ENCODE peak calls at places on chromosomes 2 and 18, in nine cellular contexts. E is CD8-positive, alpha-beta T cell; L is thyroid gland; B is heart left ventricle; K is BE2C; O is IMR-90; Z is GM23338; H is endothelial cell of umbilical vein; F is heart right ventricle. T is an unnamed sample.

GRCh38 chr2:218476676-218477075 is 57.8 kb downstream of the VIL1 start:
- DNase-seq in E (no peak), L (no peak), B (no peak), K (no peak), O (peak; percentile 46), Z (no peak), H (no peak), F (no peak), T (no peak)

GRCh38 chr2:136765256-136765735 is at the start of gene THSD7B:
- DNase-seq in E (no peak), L (no peak), B (no peak), K (no peak), O (no peak), Z (peak; percentile 53), H (no peak), F (peak; percentile 9), T (no peak)

GRCh38 chr2:167331636-167332232 is 443.5 kb downstream of the XIRP2 start:
- DNase-seq in E (no peak), L (no peak), B (peak; percentile 24), K (peak; percentile 19), O (no peak), Z (peak; percentile 89), H (no peak), F (no peak), T (no peak)

GRCh38 chr2:215619989-215620388 is 184.1 kb upstream of the FN1 start:
- DNase-seq in E (no peak), L (no peak), B (no peak), K (no peak), O (no peak), Z (no peak), H (no peak), F (peak; percentile 35), T (no peak)

GRCh38 chr2:160652236-160652635 is 158.6 kb upstream of the RBMS1 start:
- DNase-seq in E (peak; percentile 12), L (no peak), B (peak; percentile 42), K (no peak), O (no peak), Z (no peak), H (peak; percentile 60), F (no peak), T (peak; percentile 58)

GRCh38 chr2:20411361-20411894 is 35.4 kb upstream of the RHOB start:
- DNase-seq in E (peak; percentile 37), L (peak; percentile 87), B (peak; percentile 92), K (peak; percentile 83), O (peak; percentile 77), Z (peak; percentile 87), H (peak; percentile 83), F (peak; percentile 89), T (peak; percentile 53)

GRCh38 chr2:235709124-235709813 is 215.4 kb downstream of the AGAP1 start:
- DNase-seq in E (no peak), L (no peak), B (peak; percentile 14), K (no peak), O (peak; percentile 29), Z (no peak), H (no peak), F (no peak), T (peak; percentile 47)

GRCh38 chr18:45112682-45113081 is 432.0 kb downstream of the SETBP1 start:
- DNase-seq in E (no peak), L (no peak), B (no peak), K (no peak), O (no peak), Z (no peak), H (no peak), F (no peak), T (no peak)

GRCh38 chr2:233082934-233083755 is 23.0 kb downstream of the INPP5D start:
- DNase-seq in E (no peak), L (no peak), B (no peak), K (no peak), O (no peak), Z (no peak), H (peak; percentile 33), F (no peak), T (no peak)

GRCh38 chr18:10476430-10476829 is 22.0 kb downstream of the APCDD1 start:
- DNase-seq in E (no peak), L (no peak), B (no peak), K (no peak), O (peak; percentile 37), Z (no peak), H (no peak), F (no peak), T (peak; percentile 80)

GRCh38 chr2:197990356-197990755 is 186.0 kb downstream of the PLCL1 start:
- DNase-seq in E (no peak), L (no peak), B (no peak), K (no peak), O (no peak), Z (no peak), H (no peak), F (no peak), T (no peak)

GRCh38 chr2:197993363-197993762 is 189.0 kb downstream of the PLCL1 start:
- DNase-seq in E (no peak), L (no peak), B (no peak), K (no peak), O (no peak), Z (no peak), H (no peak), F (no peak), T (no peak)

GRCh38 chr2:197994751-197995150 is 190.4 kb downstream of the PLCL1 start:
- DNase-seq in E (no peak), L (no peak), B (no peak), K (no peak), O (no peak), Z (no peak), H (no peak), F (no peak), T (no peak)

GRCh38 chr2:197993830-197994229 is 189.4 kb downstream of the PLCL1 start:
- DNase-seq in E (no peak), L (no peak), B (no peak), K (no peak), O (peak; percentile 17), Z (no peak), H (no peak), F (no peak), T (peak; percentile 23)

GRCh38 chr2:197992482-197993133 is 188.2 kb downstream of the PLCL1 start:
- DNase-seq in E (no peak), L (no peak), B (no peak), K (no peak), O (no peak), Z (no peak), H (no peak), F (no peak), T (no peak)
- H3K4me1 ChIP-seq in E (no peaks in the 10 kb centered on the region), L (no peaks in the 10 kb centered on the region), B (peaks cover 26% of the 10 kb centered on the region), K (no peaks in the 10 kb centered on the region), O (no peaks in the 10 kb centered on the region), Z (no peaks in the 10 kb centered on the region), H (no peaks in the 10 kb centered on the region), F (peaks cover 31% of the 10 kb centered on the region), T (no peaks in the 10 kb centered on the region)

DNA sequence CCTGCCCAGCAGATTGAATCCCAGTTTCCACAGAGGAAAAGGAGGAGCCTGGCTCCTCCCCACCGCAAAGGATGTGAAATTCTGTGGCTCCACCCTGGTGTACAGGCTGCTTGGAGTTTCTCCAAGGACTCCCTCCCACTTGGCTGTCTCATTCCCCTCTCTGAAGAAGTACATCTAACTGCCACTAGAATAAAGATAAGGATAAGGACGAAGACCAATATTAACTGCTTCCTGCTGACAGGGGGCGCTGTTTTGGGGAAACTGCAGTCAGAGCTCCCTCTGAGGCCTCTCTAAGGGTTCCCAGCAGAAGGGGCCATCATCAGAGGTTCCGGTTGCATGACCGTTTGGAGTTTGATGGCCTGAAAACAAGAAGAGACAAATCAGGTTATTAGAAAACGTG is 790.9 kb downstream of the CPS1 start:
- DNase-seq in E (no peak), L (no peak), B (no peak), K (no peak), O (no peak), Z (peak; percentile 21), H (no peak), F (no peak), T (no peak)
- TF ChIP-seq CTCF in E (no peak), L (no peak), B (no peak), K (peak; percentile 43), O (no peak), Z (peak; percentile 63), H (no peak), F (no peak), T (no peak)

GRCh38 chr2:231667497-231667896 is 40.8 kb upstream of the PTMA start:
- DNase-seq in E (no peak), L (no peak), B (no peak), K (no peak), O (no peak), Z (no peak), H (no peak), F (no peak), T (no peak)
- H3K4me1 ChIP-seq in E (peaks cover 8% of the 10 kb centered on the region), L (peaks cover 16% of the 10 kb centered on the region), B (peaks cover 37% of the 10 kb centered on the region), K (peaks cover 15% of the 10 kb centered on the region), O (peaks cover 15% of the 10 kb centered on the region), Z (peaks cover 43% of the 10 kb centered on the region), H (peaks cover 19% of the 10 kb centered on the region), F (peaks cover 46% of the 10 kb centered on the region), T (peaks cover 22% of the 10 kb centered on the region)

GRCh38 chr2:38507712-38508111 is 95.0 kb downstream of the HNRNPLL start:
- DNase-seq in E (no peak), L (no peak), B (no peak), K (no peak), O (no peak), Z (no peak), H (no peak), F (no peak), T (no peak)

GRCh38 chr2:38509322-38509946 is 93.3 kb downstream of the HNRNPLL start:
- DNase-seq in E (no peak), L (no peak), B (no peak), K (peak; percentile 35), O (peak; percentile 82), Z (no peak), H (peak; percentile 85), F (no peak), T (peak; percentile 78)

GRCh38 chr2:38509947-38510326 is 92.8 kb downstream of the HNRNPLL start:
- DNase-seq in E (no peak), L (no peak), B (no peak), K (no peak), O (no peak), Z (no peak), H (no peak), F (no peak), T (no peak)

GRCh38 chr2:38505779-38506178 is 96.9 kb downstream of the HNRNPLL start:
- DNase-seq in E (no peak), L (peak; percentile 47), B (peak; percentile 48), K (no peak), O (peak; percentile 87), Z (no peak), H (no peak), F (no peak), T (peak; percentile 9)

DNA sequence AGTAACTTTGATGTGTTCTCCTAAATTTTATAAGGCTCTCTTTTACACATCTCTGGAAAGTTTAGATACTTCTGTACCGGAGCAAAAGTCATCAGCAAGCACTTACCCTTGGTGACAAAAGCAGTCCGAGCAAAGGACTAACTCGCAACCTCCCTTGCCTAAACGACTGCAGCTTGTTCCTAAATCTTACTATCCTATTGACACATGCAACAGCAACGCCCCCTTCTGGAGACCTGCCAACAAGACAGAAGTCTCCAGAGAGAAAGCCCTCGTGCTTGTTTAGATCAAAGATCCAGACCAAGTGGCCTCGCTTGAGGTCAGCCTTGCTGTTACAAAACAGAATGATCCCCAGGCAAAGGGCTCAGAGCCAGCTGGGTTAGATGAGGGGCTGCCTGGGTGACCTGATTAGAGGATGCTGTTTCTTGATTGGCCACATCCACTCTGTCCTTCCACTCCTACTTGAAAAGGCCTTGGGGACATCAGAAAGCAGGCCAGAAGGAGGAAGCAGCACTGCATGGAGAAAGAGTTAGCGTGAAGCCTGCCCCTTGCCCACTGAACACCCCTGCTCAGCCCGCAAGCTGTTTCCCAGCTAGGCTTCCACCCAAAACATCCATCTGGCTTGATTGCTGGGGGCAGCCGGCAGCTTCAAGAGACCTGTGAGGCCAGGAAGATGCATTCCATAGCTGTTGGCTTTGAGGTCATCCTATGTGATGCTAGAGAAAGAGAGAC is 94.3 kb downstream of the HNRNPLL start:
- DNase-seq in E (peak; percentile 63), L (peak; percentile 93), B (peak; percentile 93), K (peak; percentile 88), O (peak; percentile 66), Z (peak; percentile 97), H (peak; percentile 79), F (peak; percentile 73), T (peak; percentile 46)
- TF ChIP-seq CTCF in E (peak; percentile 75), L (peak; percentile 37), B (peak; percentile 63), K (peak; percentile 73), O (peak; percentile 40), Z (peak; percentile 93), H (peak; percentile 59), F (peak; percentile 43), T (peak; percentile 34)